ENCODE peak calls at places on chromosome 2, in five cellular contexts. B is mesendoderm, K is pancreas, Y is Peyer's patch, Q is colonic mucosa. P is an unnamed sample.

GRCh38 chr2:14614011-14614410 is 18.5 kb upstream of the LRATD1 start:
- DNase-seq in B (no peak), K (no peak), Y (no peak), Q (no peak), P (no peak)

GRCh38 chr2:231547315-231548110 is 17.3 kb upstream of the NMUR1 start:
- DNase-seq in B (no peak), K (no peak), Y (no peak), Q (no peak), P (no peak)

GRCh38 chr2:103161456-103162289 is 399.8 kb downstream of the TMEM182 start:
- DNase-seq in B (peak), K (no peak), Y (no peak), Q (peak), P (peak)

GRCh38 chr2:179031731-179032408 is 18.1 kb downstream of the CCDC141 start:
- DNase-seq in B (no peak), K (no peak), Y (no peak), Q (no peak), P (no peak)

GRCh38 chr2:30987611-30988010 is 150.6 kb downstream of the GALNT14 start:
- DNase-seq in B (no peak), K (no peak), Y (no peak), Q (no peak), P (no peak)

GRCh38 chr2:166158546-166158945 is 30.7 kb upstream of the SCN1A start:
- DNase-seq in B (no peak), K (no peak), Y (no peak), Q (no peak), P (peak)

GRCh38 chr2:127155901-127156300 is 48.9 kb upstream of the BIN1 start:
- DNase-seq in B (no peak), K (no peak), Y (no peak), Q (peak), P (no peak)

GRCh38 chr2:56168163-56168562 is 15.6 kb upstream of the CCDC85A start:
- DNase-seq in B (no peak), K (no peak), Y (no peak), Q (no peak), P (no peak)

GRCh38 chr2:41610501-41611242 is 437.1 kb upstream of the PKDCC start:
- DNase-seq in B (no peak), K (no peak), Y (no peak), Q (no peak), P (peak)

GRCh38 chr2:168156661-168157060 is 90.7 kb downstream of the STK39 start:
- DNase-seq in B (peak), K (no peak), Y (no peak), Q (peak), P (no peak)

GRCh38 chr2:168559187-168559586 is 103.1 kb downstream of the CERS6 start:
- DNase-seq in B (no peak), K (no peak), Y (no peak), Q (peak), P (no peak)

GRCh38 chr2:127560201-127560928 is 24.9 kb downstream of the MYO7B start:
- DNase-seq in B (no peak), K (no peak), Y (no peak), Q (no peak), P (no peak)

GRCh38 chr2:152335851-152336102 is 803 bp downstream of the FMNL2 start:
- DNase-seq in B (no peak), K (no peak), Y (no peak), Q (peak), P (no peak)

GRCh38 chr2:25831744-25832449 is 46.4 kb downstream of the ASXL2 start:
- DNase-seq in B (no peak), K (no peak), Y (no peak), Q (no peak), P (no peak)

GRCh38 chr2:68125821-68126220 is 31.9 kb upstream of the PNO1 start:
- DNase-seq in B (no peak), K (no peak), Y (no peak), Q (no peak), P (no peak)

GRCh38 chr2:121285077-121285449 is at the start of gene TFCP2L1:
- DNase-seq in B (peak), K (peak), Y (no peak), Q (peak), P (no peak)

GRCh38 chr2:230203110-230203676 is 16.6 kb downstream of the SP110 start:
- DNase-seq in B (no peak), K (no peak), Y (peak), Q (no peak), P (no peak)

GRCh38 chr2:164657129-164657528 is 35.8 kb upstream of the GRB14 start:
- DNase-seq in B (no peak), K (no peak), Y (no peak), Q (no peak), P (peak)

GRCh38 chr2:64807417-64807816 is 153.7 kb upstream of the SERTAD2 start:
- DNase-seq in B (peak), K (no peak), Y (no peak), Q (no peak), P (peak)

GRCh38 chr2:16061406-16062217 is 121.3 kb downstream of the MYCN start:
- DNase-seq in B (no peak), K (no peak), Y (no peak), Q (no peak), P (no peak)

GRCh38 chr2:240601061-240601830 is 14.7 kb downstream of the CAPN10 start:
- DNase-seq in B (no peak), K (peak), Y (no peak), Q (no peak), P (no peak)

GRCh38 chr2:190136259-190136658 is 73.7 kb upstream of the MSTN start:
- DNase-seq in B (peak), K (no peak), Y (no peak), Q (peak), P (no peak)

GRCh38 chr2:199806179-199806578 is 44.8 kb downstream of the FTCDNL1 start:
- DNase-seq in B (no peak), K (no peak), Y (no peak), Q (no peak), P (no peak)

GRCh38 chr2:73268831-73269685 is 15.2 kb downstream of the FBXO41 start:
- DNase-seq in B (peak), K (peak), Y (peak), Q (peak), P (no peak)

GRCh38 chr2:26807788-26808460 is 22.1 kb downstream of the CENPA start:
- DNase-seq in B (peak), K (no peak), Y (no peak), Q (no peak), P (no peak)

GRCh38 chr2:96113367-96113677 is 3.0 kb downstream of the ADRA2B start:
- DNase-seq in B (no peak), K (peak), Y (no peak), Q (no peak), P (no peak)

GRCh38 chr2:65637061-65637460 is 204.7 kb upstream of the SPRED2 start:
- DNase-seq in B (no peak), K (no peak), Y (no peak), Q (no peak), P (no peak)

GRCh38 chr2:178829299-178829698 is 22.1 kb upstream of the TTN start:
- DNase-seq in B (peak), K (no peak), Y (no peak), Q (no peak), P (no peak)

GRCh38 chr2:236993799-236994198 is 91.9 kb upstream of the COPS8 start:
- DNase-seq in B (no peak), K (no peak), Y (no peak), Q (no peak), P (no peak)

GRCh38 chr2:169767243-169767888 is 31.3 kb upstream of the SSB start:
- DNase-seq in B (peak), K (peak), Y (peak), Q (peak), P (peak)

GRCh38 chr2:28801726-28802125 is 8.9 kb upstream of the SPDYA start:
- DNase-seq in B (no peak), K (no peak), Y (no peak), Q (no peak), P (no peak)

GRCh38 chr2:143545059-143545458 is 415.8 kb downstream of the ARHGAP15 start:
- DNase-seq in B (no peak), K (no peak), Y (no peak), Q (no peak), P (no peak)

GRCh38 chr2:160221391-160222276 is 21.6 kb upstream of the ITGB6 start:
- DNase-seq in B (no peak), K (no peak), Y (no peak), Q (peak), P (peak)

GRCh38 chr2:179226203-179226960 is 38.2 kb downstream of the SESTD1 start:
- DNase-seq in B (no peak), K (no peak), Y (no peak), Q (no peak), P (no peak)

GRCh38 chr2:43073373-43073772 is 153.0 kb downstream of the ZFP36L2 start:
- DNase-seq in B (no peak), K (peak), Y (no peak), Q (no peak), P (no peak)
- H3K4me3 ChIP-seq in B (no peak), K (no peak), Y (no peak), Q (no peak), P (no peak)

GRCh38 chr2:105327690-105328089 is 1.8 kb downstream of the TGFBRAP1 start:
- DNase-seq in B (no peak), K (no peak), Y (no peak), Q (no peak), P (no peak)

GRCh38 chr2:105330681-105331375 is 1.3 kb upstream of the TGFBRAP1 start:
- DNase-seq in B (peak), K (no peak), Y (no peak), Q (peak), P (no peak)

GRCh38 chr2:105329197-105329554 is 359 bp downstream of the TGFBRAP1 start:
- DNase-seq in B (no peak), K (no peak), Y (peak), Q (peak), P (no peak)

GRCh38 chr2:105329561-105330495 is at the start of gene TGFBRAP1:
- DNase-seq in B (peak), K (peak), Y (peak), Q (peak), P (no peak)

DNA sequence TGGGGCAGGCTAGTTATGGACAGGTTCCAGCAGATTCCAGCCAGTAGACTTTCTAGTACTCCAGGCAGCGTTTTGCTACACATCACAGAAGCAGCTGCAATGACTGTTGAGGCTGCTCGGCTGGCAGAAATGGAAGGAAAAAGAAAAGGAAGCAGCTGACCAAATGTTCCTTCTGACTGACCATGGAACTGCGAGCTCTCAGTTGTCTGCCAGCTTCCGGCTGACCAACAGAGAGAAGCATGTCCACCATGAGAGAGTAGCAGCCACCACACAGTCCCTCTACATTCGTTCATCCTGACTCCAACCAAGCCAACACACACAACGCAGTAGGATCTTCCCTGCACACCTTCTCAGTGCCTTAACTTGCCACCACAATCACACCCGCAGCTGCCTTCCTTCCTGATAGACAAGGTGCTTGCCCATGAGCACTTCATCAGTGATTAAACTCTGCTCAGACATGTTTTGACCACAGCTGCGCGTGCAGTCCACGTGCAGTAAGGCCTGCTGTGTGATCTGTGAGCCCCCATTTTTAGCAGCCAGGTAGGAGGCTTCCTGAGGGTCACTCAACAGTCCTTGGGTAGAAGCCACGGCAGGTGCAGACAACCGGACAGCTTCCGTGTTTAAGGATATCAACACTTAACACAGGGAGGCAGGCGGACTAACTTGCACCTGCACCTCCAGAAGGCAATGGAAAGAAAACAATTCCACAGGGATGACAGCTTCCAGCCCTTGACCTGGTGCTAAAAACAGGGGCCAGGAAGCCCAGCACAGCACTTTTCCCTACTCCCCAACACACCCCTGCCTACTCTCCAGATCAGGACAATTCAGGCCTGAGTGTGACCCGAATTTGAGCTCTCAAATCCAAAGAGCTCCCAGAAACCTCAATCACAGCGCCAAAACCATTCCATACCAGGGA is 996 bp downstream of the TGFBRAP1 start:
- DNase-seq in B (peak), K (no peak), Y (peak), Q (peak), P (no peak)
- H3K4me3 ChIP-seq in B (peak), K (peak), Y (peak), Q (peak), P (peak)

GRCh38 chr2:131035826-131036231 is 57.4 kb downstream of the FAM168B start:
- DNase-seq in B (no peak), K (no peak), Y (no peak), Q (no peak), P (no peak)
- H3K4me3 ChIP-seq in B (no peak), K (no peak), Y (no peak), Q (no peak), P (peak)

GRCh38 chr2:201233192-201234166 is 26.9 kb upstream of the CASP8 start:
- DNase-seq in B (peak), K (peak), Y (peak), Q (peak), P (no peak)
- H3K4me3 ChIP-seq in B (no peak), K (no peak), Y (peak), Q (peak), P (no peak)

DNA sequence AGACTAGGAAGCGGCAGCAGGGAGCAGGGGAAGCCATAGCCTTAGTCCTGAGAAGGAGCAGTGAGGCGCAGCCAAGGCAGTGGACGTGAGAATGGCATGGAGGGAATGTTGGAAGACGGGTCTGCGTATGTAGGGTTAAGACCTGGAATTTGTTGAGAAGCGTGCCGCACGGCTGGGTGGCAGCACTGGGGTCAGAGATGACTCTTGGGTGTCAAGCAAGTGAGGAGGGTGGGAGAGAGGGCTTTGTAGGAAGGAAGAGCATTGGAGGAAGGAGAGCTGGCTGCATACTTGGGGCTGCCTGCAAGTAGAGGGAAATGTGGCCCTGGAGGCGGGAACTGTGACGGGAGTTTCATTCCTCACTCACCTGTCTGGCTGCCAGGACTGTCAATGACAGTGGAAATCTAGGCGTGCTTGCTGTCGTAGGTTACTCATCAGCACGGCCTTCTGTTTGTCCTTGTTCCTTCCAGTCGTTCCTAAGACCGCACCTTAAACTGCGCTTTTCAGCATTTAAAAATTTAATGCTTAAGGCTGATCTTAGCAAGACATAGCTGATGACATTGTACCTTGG is 108.0 kb downstream of the ITGB1BP1 start:
- DNase-seq in B (peak), K (no peak), Y (no peak), Q (no peak), P (no peak)
- H3K4me3 ChIP-seq in B (no peak), K (no peak), Y (no peak), Q (no peak), P (no peak)

GRCh38 chr2:88621432-88621831 is 5.8 kb downstream of the EIF2AK3 start:
- DNase-seq in B (no peak), K (no peak), Y (no peak), Q (no peak), P (no peak)

GRCh38 chr2:88627055-88627855 is at the start of gene EIF2AK3:
- DNase-seq in B (peak), K (peak), Y (peak), Q (peak), P (peak)

GRCh38 chr2:88626171-88627054 is 851 bp downstream of the EIF2AK3 start:
- DNase-seq in B (peak), K (peak), Y (peak), Q (peak), P (no peak)

GRCh38 chr2:88622307-88622706 is 5.0 kb downstream of the EIF2AK3 start:
- DNase-seq in B (no peak), K (no peak), Y (no peak), Q (no peak), P (no peak)

DNA sequence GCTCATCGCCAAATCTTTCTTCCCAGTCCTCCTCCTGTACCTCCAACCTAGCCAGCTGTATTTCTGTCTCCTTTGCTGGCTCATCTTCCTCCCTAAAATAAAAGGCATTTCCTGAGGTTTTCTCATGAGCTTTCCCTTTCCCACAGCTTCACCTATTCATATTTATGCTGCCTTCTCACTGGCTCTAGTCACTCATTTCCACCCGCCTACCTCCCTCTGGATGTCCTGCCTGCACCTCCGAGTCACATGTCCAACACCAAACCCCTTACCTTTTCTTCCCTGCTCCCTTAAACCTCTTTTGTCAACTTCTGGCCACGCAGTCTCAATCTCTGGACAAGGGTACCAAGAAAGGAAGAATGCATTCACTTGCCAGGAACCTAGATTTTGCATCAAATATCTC is 2.8 kb downstream of the EIF2AK3 start:
- DNase-seq in B (no peak), K (no peak), Y (no peak), Q (no peak), P (no peak)
- H3K4me3 ChIP-seq in B (no peak), K (no peak), Y (no peak), Q (no peak), P (no peak)

GRCh38 chr2:120176526-120176925 is 46.7 kb downstream of the TMEM185B start:
- DNase-seq in B (no peak), K (no peak), Y (no peak), Q (no peak), P (no peak)
- H3K4me3 ChIP-seq in B (no peak), K (no peak), Y (no peak), Q (peak), P (no peak)

DNA sequence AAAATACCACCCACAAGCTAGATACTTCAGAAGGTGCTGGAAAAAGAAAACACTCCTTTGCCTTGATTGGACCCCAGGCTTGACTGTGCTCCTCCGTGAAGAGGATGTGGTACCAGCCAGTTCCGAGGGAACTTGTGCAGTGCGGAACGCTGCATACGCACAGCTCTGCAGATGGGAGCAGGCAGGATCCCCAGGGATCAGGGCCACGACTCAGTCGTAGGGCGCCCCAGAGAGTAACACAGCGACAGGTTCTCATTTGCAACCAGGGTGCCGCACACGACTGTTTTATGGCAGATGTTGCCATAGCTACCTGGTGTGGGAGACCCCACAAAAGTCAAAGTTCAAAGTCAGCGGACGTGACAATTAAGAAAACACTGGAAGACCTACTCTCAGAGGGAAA is 821 bp downstream of the MALL start:
- DNase-seq in B (no peak), K (no peak), Y (no peak), Q (peak), P (no peak)
- H3K4me3 ChIP-seq in B (no peak), K (no peak), Y (peak), Q (peak), P (peak)

GRCh38 chr2:161586517-161587167 is 37.6 kb upstream of the SLC4A10 start:
- DNase-seq in B (peak), K (no peak), Y (no peak), Q (no peak), P (no peak)
- H3K4me3 ChIP-seq in B (no peak), K (no peak), Y (no peak), Q (no peak), P (no peak)

P was measured in retinal pigment epithelial cell.